ENCODE peak calls at places on chromosomes 12 and 14, in four cellular contexts. D, F, E and R are unnamed samples.
A peak's percentile ranks its signal among the peaks of the same experiment; 100 is the strongest.

GRCh38 chr14:60160422-60160821 is 4.8 kb downstream of the DHRS7 start:
- DNase-seq in E (no peak), D (no peak), F (no peak), R (no peak)

GRCh38 chr14:69039287-69039628 is 60.2 kb upstream of the ACTN1 start:
- DNase-seq in F (no peak), D (no peak), E (no peak), R (no peak)

GRCh38 chr14:93239869-93240677 is 33.0 kb downstream of the UBR7 start:
- DNase-seq in D (no peak), F (no peak), E (no peak), R (no peak)

GRCh38 chr14:23300687-23301223 is 1.9 kb downstream of the PPP1R3E start:
- DNase-seq in E (no peak), D (peak; percentile 29), F (peak; percentile 75), R (no peak)

GRCh38 chr14:28765907-28766504 is 581 bp upstream of the FOXG1 start:
- DNase-seq in D (no peak), E (no peak), F (no peak), R (no peak)

GRCh38 chr14:56494167-56494566 is 85.4 kb upstream of the TMEM260 start:
- DNase-seq in D (no peak), E (no peak), F (no peak), R (no peak)

GRCh38 chr14:54674342-54674741 is 107.4 kb downstream of the SAMD4A start:
- DNase-seq in D (no peak), F (no peak), E (no peak), R (no peak)

GRCh38 chr14:88005978-88006851 is 1.3 kb downstream of the GPR65 start:
- DNase-seq in D (no peak), E (peak; percentile 52), F (no peak), R (no peak)

GRCh38 chr12:40312982-40313576 is 88.3 kb downstream of the LRRK2 start:
- DNase-seq in D (no peak), F (no peak), E (no peak), R (no peak)

GRCh38 chr14:61478971-61479473 is 157.6 kb downstream of the PRKCH start:
- DNase-seq in F (no peak), E (no peak), D (peak; percentile 7), R (no peak)

GRCh38 chr12:105331805-105332251 is 1.3 kb downstream of the C12orf75 start:
- DNase-seq in F (no peak), D (no peak), E (no peak), R (no peak)

GRCh38 chr12:124497658-124498057 is 69.8 kb downstream of the NCOR2 start:
- DNase-seq in F (no peak), D (peak; percentile 68), E (no peak), R (peak; percentile 77)

GRCh38 chr14:101707285-101707842 is 54.1 kb upstream of the PPP2R5C start:
- DNase-seq in D (peak; percentile 20), F (peak; percentile 40), E (peak; percentile 47), R (peak; percentile 25)